ENCODE peak calls at places on chromosomes 7 and 10, in four cellular contexts. One of them, this sample, is unnamed.

GRCh38 chr7:94239661-94240234 is 154.9 kb upstream of the COL1A2 start:
- DNase-seq in anterior cingulate cortex: no peak
- DNase-seq in effector CD8-positive, alpha-beta T cell: no peak
- DNase-seq in stimulated activated CD4-positive, alpha-beta T cell treated with anti-CD3 and anti-CD28 coated beads, Interleukin-1b, Interleukin-23, amount 100 ng/mL, for 24 hours: no peak
- DNase-seq in this sample: no peak

GRCh38 chr10:125064681-125065492 is 95.5 kb downstream of the CTBP2 start:
- DNase-seq in anterior cingulate cortex: no peak
- DNase-seq in effector CD8-positive, alpha-beta T cell: no peak
- DNase-seq in stimulated activated CD4-positive, alpha-beta T cell treated with anti-CD3 and anti-CD28 coated beads, Interleukin-1b, Interleukin-23, amount 100 ng/mL, for 24 hours: no peak
- DNase-seq in this sample: no peak

GRCh38 chr7:37971491-37971890 is 51.1 kb downstream of the EPDR1 start:
- DNase-seq in anterior cingulate cortex: no peak
- DNase-seq in effector CD8-positive, alpha-beta T cell: no peak
- DNase-seq in stimulated activated CD4-positive, alpha-beta T cell treated with anti-CD3 and anti-CD28 coated beads, Interleukin-1b, Interleukin-23, amount 100 ng/mL, for 24 hours: no peak
- DNase-seq in this sample: no peak

GRCh38 chr10:90579602-90580242 is 278.1 kb downstream of the HTR7 start:
- DNase-seq in anterior cingulate cortex: no peak
- DNase-seq in effector CD8-positive, alpha-beta T cell: no peak
- DNase-seq in stimulated activated CD4-positive, alpha-beta T cell treated with anti-CD3 and anti-CD28 coated beads, Interleukin-1b, Interleukin-23, amount 100 ng/mL, for 24 hours: no peak
- DNase-seq in this sample: no peak

GRCh38 chr7:44631458-44632115 is 25.2 kb downstream of the OGDH start:
- DNase-seq in anterior cingulate cortex: no peak
- DNase-seq in effector CD8-positive, alpha-beta T cell: no peak
- DNase-seq in stimulated activated CD4-positive, alpha-beta T cell treated with anti-CD3 and anti-CD28 coated beads, Interleukin-1b, Interleukin-23, amount 100 ng/mL, for 24 hours: no peak
- DNase-seq in this sample: no peak

GRCh38 chr7:73770002-73770859 is at the start of gene CLDN3:
- DNase-seq in anterior cingulate cortex: no peak
- DNase-seq in effector CD8-positive, alpha-beta T cell: no peak
- DNase-seq in stimulated activated CD4-positive, alpha-beta T cell treated with anti-CD3 and anti-CD28 coated beads, Interleukin-1b, Interleukin-23, amount 100 ng/mL, for 24 hours: no peak
- DNase-seq in this sample: no peak

GRCh38 chr7:69814421-69814962 is 216.2 kb downstream of the AUTS2 start:
- DNase-seq in anterior cingulate cortex: peak
- DNase-seq in effector CD8-positive, alpha-beta T cell: no peak
- DNase-seq in stimulated activated CD4-positive, alpha-beta T cell treated with anti-CD3 and anti-CD28 coated beads, Interleukin-1b, Interleukin-23, amount 100 ng/mL, for 24 hours: no peak
- DNase-seq in this sample: peak

GRCh38 chr7:25260862-25261454 is 32.7 kb upstream of the NPVF start:
- DNase-seq in anterior cingulate cortex: no peak
- DNase-seq in effector CD8-positive, alpha-beta T cell: no peak
- DNase-seq in stimulated activated CD4-positive, alpha-beta T cell treated with anti-CD3 and anti-CD28 coated beads, Interleukin-1b, Interleukin-23, amount 100 ng/mL, for 24 hours: no peak
- DNase-seq in this sample: no peak

GRCh38 chr10:131578472-131578970 is 267.0 kb upstream of the TCERG1L start:
- DNase-seq in anterior cingulate cortex: no peak
- DNase-seq in effector CD8-positive, alpha-beta T cell: no peak
- DNase-seq in stimulated activated CD4-positive, alpha-beta T cell treated with anti-CD3 and anti-CD28 coated beads, Interleukin-1b, Interleukin-23, amount 100 ng/mL, for 24 hours: no peak
- DNase-seq in this sample: no peak